ENCODE peak calls at places on chromosomes 12 and 14, in eight cellular contexts. Q, T, O, Y, P, A, K and M are unnamed samples.

GRCh38 chr12:45726594-45727300 is 2.8 kb upstream of the ARID2 start:
- DNase-seq in Q (peak; percentile 79), T (peak; percentile 58), O (peak; percentile 39), Y (peak; percentile 93), P (peak; percentile 79), A (peak; percentile 86), K (peak; percentile 55), M (no peak)

GRCh38 chr14:69320581-69321365 is 60.8 kb downstream of the GALNT16 start:
- DNase-seq in Q (peak; percentile 25), T (no peak), O (no peak), Y (no peak), P (peak; percentile 35), A (peak; percentile 48), K (peak; percentile 6), M (no peak)

GRCh38 chr14:47044841-47045240 is 393.3 kb upstream of the RPL10L start:
- DNase-seq in Q (no peak), T (peak; percentile 27), O (no peak), Y (no peak), P (no peak), A (no peak), K (no peak), M (no peak)

GRCh38 chr12:1073652-1074051 is 82.6 kb downstream of the ERC1 start:
- DNase-seq in Q (no peak), T (no peak), O (no peak), Y (no peak), P (no peak), A (no peak), K (no peak), M (no peak)

GRCh38 chr12:62891805-62892549 is 43.0 kb downstream of the PPM1H start:
- DNase-seq in Q (no peak), T (no peak), O (no peak), Y (no peak), P (no peak), A (no peak), K (no peak), M (no peak)

GRCh38 chr12:4621511-4621910 is 27.3 kb downstream of the AKAP3 start:
- DNase-seq in Q (no peak), T (no peak), O (no peak), Y (no peak), P (no peak), A (no peak), K (no peak), M (no peak)

GRCh38 chr12:103623716-103624115 is 36.6 kb downstream of the STAB2 start:
- DNase-seq in Q (no peak), T (no peak), O (no peak), Y (peak; percentile 84), P (no peak), A (no peak), K (no peak), M (no peak)

GRCh38 chr12:23895792-23896218 is 53.7 kb downstream of the SOX5 start:
- DNase-seq in Q (no peak), T (no peak), O (no peak), Y (no peak), P (no peak), A (no peak), K (no peak), M (no peak)

GRCh38 chr14:100486025-100486828 is 101.0 kb downstream of the BEGAIN start:
- DNase-seq in Q (peak; percentile 89), T (peak; percentile 45), O (no peak), Y (peak; percentile 91), P (peak; percentile 51), A (no peak), K (peak; percentile 79), M (no peak)

GRCh38 chr12:49537231-49537708 is 1.6 kb upstream of the KCNH3 start:
- DNase-seq in Q (no peak), T (peak; percentile 22), O (no peak), Y (no peak), P (no peak), A (no peak), K (no peak), M (no peak)

GRCh38 chr12:89708793-89709156 is at the start of gene ATP2B1:
- DNase-seq in Q (peak; percentile 90), T (peak; percentile 92), O (peak; percentile 85), Y (no peak), P (peak; percentile 93), A (peak; percentile 89), K (peak; percentile 90), M (peak; percentile 37)
- TF ChIP-seq POLR2A in Q (peak; percentile 47), T (no peak), O (peak; percentile 97), Y (peak; percentile 70), P (peak; percentile 97), A (peak; percentile 92), K (peak; percentile 88), M (no peak)

GRCh38 chr12:5807538-5808219 is 137.4 kb downstream of the ANO2 start:
- DNase-seq in Q (no peak), T (no peak), O (no peak), Y (no peak), P (no peak), A (no peak), K (no peak), M (no peak)

GRCh38 chr12:5807090-5807414 is 138.0 kb downstream of the ANO2 start:
- DNase-seq in Q (no peak), T (no peak), O (no peak), Y (no peak), P (no peak), A (no peak), K (no peak), M (no peak)

GRCh38 chr12:5808956-5809355 is 136.1 kb downstream of the ANO2 start:
- DNase-seq in Q (no peak), T (no peak), O (no peak), Y (no peak), P (no peak), A (no peak), K (no peak), M (no peak)

GRCh38 chr12:5803532-5803931 is 141.5 kb downstream of the ANO2 start:
- DNase-seq in Q (no peak), T (no peak), O (no peak), Y (no peak), P (no peak), A (no peak), K (no peak), M (no peak)

GRCh38 chr12:5806376-5807089 is 138.5 kb downstream of the ANO2 start:
- DNase-seq in Q (no peak), T (no peak), O (no peak), Y (no peak), P (no peak), A (no peak), K (no peak), M (no peak)
- H3K27ac ChIP-seq in Q (no peak overlapping the region), T (no peak overlapping the region), O (no peak overlapping the region), Y (no peak overlapping the region), P (no peak overlapping the region), A (no peak overlapping the region), K (no peak overlapping the region), M (no peak overlapping the region)

GRCh38 chr14:89429206-89430091 is 12.4 kb upstream of the FOXN3 start:
- DNase-seq in Q (peak; percentile 38), T (no peak), O (no peak), Y (no peak), P (no peak), A (no peak), K (peak; percentile 23), M (no peak)

GRCh38 chr14:89427426-89428162 is 10.6 kb upstream of the FOXN3 start:
- DNase-seq in Q (peak; percentile 45), T (no peak), O (no peak), Y (no peak), P (peak; percentile 85), A (no peak), K (no peak), M (no peak)

GRCh38 chr14:89428556-89429196 is 11.6 kb upstream of the FOXN3 start:
- DNase-seq in Q (peak; percentile 58), T (no peak), O (no peak), Y (no peak), P (no peak), A (no peak), K (no peak), M (no peak)

GRCh38 chr14:89430271-89430620 is 13.2 kb upstream of the FOXN3 start:
- DNase-seq in Q (no peak), T (no peak), O (no peak), Y (no peak), P (no peak), A (no peak), K (no peak), M (no peak)

DNA sequence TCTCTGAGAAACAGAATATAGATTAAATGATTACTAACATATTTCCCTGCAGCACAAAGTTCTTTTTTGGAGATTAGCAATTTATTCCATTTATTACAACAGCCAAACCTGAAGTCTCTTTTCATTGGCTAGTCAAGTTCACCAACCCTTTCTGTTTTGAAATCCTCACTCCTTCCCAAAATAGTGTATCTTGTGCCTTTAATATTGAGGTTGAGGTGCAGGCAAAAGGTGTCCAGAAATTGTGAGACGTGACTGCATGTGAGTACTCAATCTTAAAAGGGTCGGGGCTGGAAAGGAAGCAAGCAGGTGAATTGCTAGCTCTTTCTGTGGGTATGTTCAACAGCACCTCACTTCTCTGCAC is 11.1 kb upstream of the FOXN3 start:
- DNase-seq in Q (no peak), T (no peak), O (no peak), Y (no peak), P (no peak), A (no peak), K (no peak), M (no peak)
- TF ChIP-seq POLR2A in Q (no peak), T (no peak), O (no peak), Y (no peak), P (no peak), A (no peak), K (no peak), M (no peak)

GRCh38 chr14:70776197-70776596 is 33.1 kb downstream of the MAP3K9 start:
- DNase-seq in Q (no peak), T (no peak), O (no peak), Y (no peak), P (no peak), A (no peak), K (no peak), M (no peak)

GRCh38 chr14:70782361-70782760 is 27.0 kb downstream of the MAP3K9 start:
- DNase-seq in Q (no peak), T (no peak), O (no peak), Y (no peak), P (no peak), A (no peak), K (no peak), M (no peak)

GRCh38 chr14:70784886-70785285 is 24.4 kb downstream of the MAP3K9 start:
- DNase-seq in Q (no peak), T (no peak), O (no peak), Y (no peak), P (no peak), A (no peak), K (no peak), M (no peak)

GRCh38 chr14:70779667-70780066 is 29.6 kb downstream of the MAP3K9 start:
- DNase-seq in Q (no peak), T (no peak), O (no peak), Y (no peak), P (peak; percentile 89), A (no peak), K (no peak), M (no peak)

DNA sequence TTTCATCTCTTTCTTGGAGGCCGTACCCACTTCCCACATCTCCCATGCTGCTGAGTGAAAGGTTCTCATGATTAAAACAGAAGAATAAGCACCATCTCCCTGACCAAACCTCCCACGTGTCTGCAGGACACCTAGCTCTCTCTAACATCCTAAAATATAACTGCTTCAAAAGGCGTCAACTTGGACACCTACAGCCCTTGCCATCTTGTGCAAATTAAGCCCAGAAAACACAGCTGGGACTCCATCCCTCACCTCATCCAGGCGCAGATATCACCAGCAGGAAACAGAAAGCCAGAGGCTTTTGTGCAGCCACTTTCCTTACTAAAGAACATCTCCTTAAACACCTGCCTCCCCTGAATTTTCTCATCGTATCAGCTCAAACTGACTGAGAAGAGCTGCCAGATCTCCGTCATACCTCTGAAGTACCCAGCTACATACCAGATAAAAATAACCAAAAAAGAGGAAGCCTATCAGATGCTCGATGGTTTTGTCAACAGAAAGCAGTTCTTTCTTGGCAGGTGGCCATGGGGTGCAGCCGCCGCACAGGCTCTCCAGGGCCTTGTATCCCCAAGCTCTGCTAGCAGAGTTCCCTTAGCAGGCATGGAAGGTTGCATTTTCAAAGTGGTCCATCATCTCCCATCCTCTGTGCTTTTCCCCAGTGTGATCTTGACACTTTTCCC is 28.8 kb downstream of the MAP3K9 start:
- DNase-seq in Q (no peak), T (peak; percentile 53), O (peak; percentile 73), Y (no peak), P (no peak), A (no peak), K (no peak), M (no peak)
- H3K27ac ChIP-seq in Q (no peak overlapping the region), T (no peak overlapping the region), O (peak overlapping the region; percentile 69), Y (no peak overlapping the region), P (no peak overlapping the region), A (no peak overlapping the region), K (no peak overlapping the region), M (no peak overlapping the region)